ENCODE peak calls at places on chromosomes 12 and 14, in ten cellular contexts. C is GM20000, W is cardiac fibroblast, J is SW 1271, Q is GM12878, M is left cardiac atrium, Z is NCI-H748 treated with DMSO at 0.1 percent for 48 hours, E is lower leg skin, Y is amniotic epithelial cell, U is T follicular helper cell. S is an unnamed sample.
A peak's percentile ranks its signal among the peaks of the same experiment; 100 is the strongest.

GRCh38 chr12:52539024-52539820 is 13.7 kb downstream of the KRT71 start:
- DNase-seq in C (no peak), W (peak; percentile 28), J (no peak), Q (no peak), M (no peak), Z (peak; percentile 30), E (no peak), Y (peak; percentile 58), U (no peak), S (no peak)

GRCh38 chr14:104782086-104782822 is 13.3 kb downstream of the AKT1 start:
- DNase-seq in C (no peak), W (no peak), J (no peak), Q (no peak), M (no peak), Z (no peak), E (no peak), Y (no peak), U (no peak), S (no peak)

GRCh38 chr12:123744836-123745235 is 17.3 kb upstream of the DNAH10 start:
- DNase-seq in C (no peak), W (no peak), J (no peak), Q (no peak), M (no peak), Z (no peak), E (no peak), Y (no peak), U (no peak), S (no peak)

GRCh38 chr12:101793401-101793800 is 37.4 kb downstream of the GNPTAB start:
- DNase-seq in C (peak; percentile 20), W (peak; percentile 72), J (no peak), Q (peak; percentile 9), M (no peak), Z (no peak), E (no peak), Y (peak; percentile 96), U (no peak), S (no peak)

GRCh38 chr14:32883189-32883588 is 55.5 kb upstream of the NPAS3 start:
- DNase-seq in C (no peak), W (peak; percentile 18), J (no peak), Q (no peak), M (no peak), Z (no peak), E (no peak), Y (no peak), U (no peak), S (no peak)

GRCh38 chr12:12731785-12732184 is 14.6 kb downstream of the CDKN1B start:
- DNase-seq in C (no peak), W (no peak), J (no peak), Q (no peak), M (no peak), Z (no peak), E (no peak), Y (no peak), U (no peak), S (no peak)

GRCh38 chr12:71439613-71440392 is at the start of gene LGR5:
- DNase-seq in C (peak; percentile 26), W (peak; percentile 23), J (no peak), Q (no peak), M (peak; percentile 28), Z (peak; percentile 68), E (peak; percentile 41), Y (no peak), U (no peak), S (no peak)

GRCh38 chr14:90344920-90345557 is 13.3 kb upstream of the NRDE2 start:
- DNase-seq in C (no peak), W (peak; percentile 22), J (no peak), Q (no peak), M (no peak), Z (no peak), E (no peak), Y (peak; percentile 47), U (no peak), S (no peak)

GRCh38 chr12:131443019-131444000 is 267.6 kb upstream of the SFSWAP start:
- DNase-seq in C (no peak), W (no peak), J (no peak), Q (no peak), M (no peak), Z (no peak), E (no peak), Y (no peak), U (no peak), S (no peak)

GRCh38 chr14:103724116-103724515 is 8.5 kb downstream of the ZFYVE21 start:
- DNase-seq in C (no peak), W (peak; percentile 38), J (no peak), Q (no peak), M (peak; percentile 91), Z (no peak), E (no peak), Y (peak; percentile 91), U (no peak), S (no peak)

GRCh38 chr12:108581311-108582227 is 16.3 kb downstream of the TMEM119 start:
- DNase-seq in C (no peak), W (no peak), J (no peak), Q (no peak), M (no peak), Z (no peak), E (no peak), Y (peak; percentile 45), U (no peak), S (no peak)

S was measured in activated T-helper 1 cell treated with Interleukin-2 at 50 U/mL for 16 hours.